ENCODE peak calls at places on chromosomes 6 and 20, in seven cellular contexts. E is H7; Z is left lung; C is OCI-LY7; I is uterus; J is mesothelial cell of epicardium; U is stimulated activated CD8-positive, alpha-beta memory T cell treated with anti-CD3 and anti-CD28 coated beads, Interleukin-15, amount 100 ng/mL, for 24 hours. Q is an unnamed sample.

GRCh38 chr20:63043348-63044203 is 36.8 kb upstream of the BHLHE23 start:
- DNase-seq in U (no peak), E (no peak), J (no peak), Z (peak; percentile 65), I (no peak), C (no peak), Q (no peak)

GRCh38 chr20:20743511-20744169 is 31.2 kb upstream of the RALGAPA2 start:
- DNase-seq in J (no peak), Z (no peak), U (no peak), E (peak; percentile 33), I (peak; percentile 65), C (no peak), Q (no peak)

GRCh38 chr20:61608275-61609085 is 356.4 kb downstream of the CDH4 start:
- DNase-seq in J (peak; percentile 73), U (no peak), I (no peak), E (peak; percentile 87), Z (no peak), C (peak; percentile 8), Q (no peak)

GRCh38 chr6:11053307-11053706 is 9.2 kb upstream of the ELOVL2 start:
- DNase-seq in J (no peak), E (no peak), U (no peak), C (no peak), I (no peak), Z (no peak), Q (no peak)

GRCh38 chr6:168017629-168018028 is 20.2 kb downstream of the KIF25 start:
- DNase-seq in U (no peak), J (no peak), C (no peak), E (no peak), Z (no peak), I (no peak), Q (no peak)

GRCh38 chr6:44034931-44035345 is 92.3 kb downstream of the MRPL14 start:
- DNase-seq in I (no peak), Z (no peak), U (no peak), C (no peak), J (no peak), E (no peak), Q (no peak)

GRCh38 chr20:32021091-32021490 is 10.9 kb downstream of the CCM2L start:
- DNase-seq in I (no peak), J (no peak), C (no peak), U (no peak), E (no peak), Z (no peak), Q (no peak)

GRCh38 chr20:54132612-54133433 is 41.0 kb downstream of the CYP24A1 start:
- DNase-seq in J (no peak), E (no peak), U (no peak), C (no peak), Z (no peak), I (peak; percentile 29), Q (peak; percentile 45)

Q was measured in omental fat pad.